ENCODE peak calls at places on chromosomes 13 and 19, in five cellular contexts. R is IMR-90, B is uterus, T is body of pancreas, N is cardiac muscle cell. Y is an unnamed sample.

GRCh38 chr19:4172861-4173473 is 9.4 kb downstream of the SIRT6 start:
- DNase-seq in R (peak; percentile 14), B (peak; percentile 54), T (peak; percentile 65), N (peak; percentile 52), Y (peak; percentile 44)

GRCh38 chr19:292951-293350 is 1.7 kb upstream of the PLPP2 start:
- DNase-seq in R (no peak), B (no peak), T (no peak), N (no peak), Y (no peak)

GRCh38 chr19:44753932-44754742 is 5.6 kb downstream of the BCL3 start:
- DNase-seq in R (peak; percentile 77), B (peak; percentile 90), T (peak; percentile 92), N (peak; percentile 96), Y (peak; percentile 88)

GRCh38 chr19:2461751-2462634 is 5.2 kb upstream of the LMNB2 start:
- DNase-seq in R (peak; percentile 56), B (peak; percentile 41), T (peak; percentile 39), N (peak; percentile 71), Y (no peak)

GRCh38 chr13:59746291-59746962 is 417.3 kb downstream of the DIAPH3 start:
- DNase-seq in R (peak; percentile 62), B (no peak), T (no peak), N (peak; percentile 21), Y (no peak)

GRCh38 chr19:38417544-38418506 is 8.2 kb downstream of the RASGRP4 start:
- DNase-seq in R (no peak), B (no peak), T (peak; percentile 23), N (peak; percentile 43), Y (no peak)

GRCh38 chr19:8334458-8335342 is 8.4 kb downstream of the KANK3 start:
- DNase-seq in R (peak; percentile 74), B (no peak), T (peak; percentile 45), N (peak; percentile 77), Y (no peak)

GRCh38 chr13:106443625-106444024 is 91.8 kb downstream of the EFNB2 start:
- DNase-seq in R (no peak), B (no peak), T (no peak), N (no peak), Y (no peak)

GRCh38 chr19:50649433-50650391 is at the start of gene C19orf81:
- DNase-seq in R (peak; percentile 6), B (no peak), T (no peak), N (peak; percentile 55), Y (no peak)

GRCh38 chr19:6417713-6418561 is 6.7 kb downstream of the KHSRP start:
- DNase-seq in R (peak; percentile 5), B (peak; percentile 66), T (peak; percentile 41), N (peak; percentile 37), Y (no peak)

GRCh38 chr19:9323557-9323918 is 441 bp upstream of the ZNF559 start:
- DNase-seq in R (peak; percentile 75), B (peak; percentile 64), T (peak; percentile 45), N (peak; percentile 91), Y (no peak)

GRCh38 chr13:106637519-106637918 is 69.6 kb upstream of the ARGLU1 start:
- DNase-seq in R (no peak), B (no peak), T (no peak), N (no peak), Y (no peak)

GRCh38 chr13:97911311-97912138 is 42.0 kb upstream of the IPO5 start:
- DNase-seq in R (peak; percentile 32), B (no peak), T (peak; percentile 28), N (peak; percentile 22), Y (no peak)

GRCh38 chr13:27289016-27289665 is 18.5 kb downstream of the RASL11A start:
- DNase-seq in R (no peak), B (no peak), T (no peak), N (no peak), Y (no peak)

GRCh38 chr13:83943530-83944279 is 61.4 kb upstream of the SLITRK1 start:
- DNase-seq in R (no peak), B (no peak), T (peak; percentile 23), N (peak; percentile 2), Y (no peak)

GRCh38 chr19:1324792-1325567 is 39.3 kb downstream of the EFNA2 start:
- DNase-seq in R (peak; percentile 61), B (peak; percentile 40), T (peak; percentile 36), N (peak; percentile 84), Y (peak; percentile 28)

GRCh38 chr19:16088351-16088984 is 12.2 kb downstream of the TPM4 start:
- DNase-seq in R (no peak), B (no peak), T (peak; percentile 46), N (peak; percentile 68), Y (no peak)

GRCh38 chr13:98199480-98199879 is 22.4 kb upstream of the RNF113B start:
- DNase-seq in R (peak; percentile 54), B (no peak), T (no peak), N (no peak), Y (no peak)

GRCh38 chr13:43023244-43023931 is at the start of gene DNAJC15:
- DNase-seq in R (peak; percentile 83), B (peak; percentile 68), T (peak; percentile 80), N (peak; percentile 86), Y (peak; percentile 58)
- TF ChIP-seq CTCF in R (peak; percentile 0), B (no peak), T (no peak), N (peak; percentile 3), Y (no peak)

GRCh38 chr19:30516586-30516985 is 144.4 kb downstream of the ZNF536 start:
- DNase-seq in R (no peak), B (no peak), T (no peak), N (no peak), Y (no peak)

GRCh38 chr19:30516111-30516510 is 143.9 kb downstream of the ZNF536 start:
- DNase-seq in R (no peak), B (no peak), T (no peak), N (no peak), Y (no peak)

DNA sequence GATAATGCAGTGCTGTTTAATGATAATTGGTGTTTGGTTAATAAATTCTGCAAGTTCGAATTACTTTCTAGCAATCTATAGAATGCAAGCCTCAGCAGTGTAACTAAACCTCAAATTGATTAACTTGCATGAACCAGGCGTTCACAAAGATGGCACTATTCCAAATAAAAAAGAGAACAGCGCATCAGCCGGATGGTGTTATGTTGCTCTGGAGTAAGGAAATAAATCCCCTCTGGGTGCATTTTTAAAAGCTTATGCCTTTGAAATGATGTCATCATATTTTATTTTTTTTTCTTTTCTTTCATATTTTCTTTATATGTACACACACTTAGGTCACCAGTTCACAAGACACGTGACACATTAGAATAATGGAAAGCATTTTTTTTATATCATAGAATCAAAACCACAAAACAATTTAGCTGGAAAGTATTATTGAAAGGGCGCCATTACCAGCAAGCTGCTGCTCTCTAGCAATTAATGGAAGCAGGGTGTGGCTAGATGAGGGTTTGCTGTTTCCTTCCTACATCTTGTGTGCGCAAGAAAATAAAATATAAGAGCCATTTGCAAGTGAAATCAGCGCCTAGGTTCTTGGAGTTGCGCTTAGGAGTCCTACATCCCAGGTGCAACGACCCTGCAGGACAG is 140.7 kb downstream of the ZNF536 start:
- DNase-seq in R (no peak), B (no peak), T (no peak), N (no peak), Y (no peak)
- TF ChIP-seq CTCF in R (no peak), B (no peak), T (no peak), N (no peak), Y (no peak)

GRCh38 chr13:24741791-24742190 is 22.2 kb upstream of the RNF17 start:
- DNase-seq in R (no peak), B (no peak), T (no peak), N (no peak), Y (no peak)

GRCh38 chr13:24742294-24742693 is 21.7 kb upstream of the RNF17 start:
- DNase-seq in R (no peak), B (no peak), T (no peak), N (peak; percentile 78), Y (no peak)

GRCh38 chr13:24740014-24740890 is 23.7 kb upstream of the RNF17 start:
- DNase-seq in R (no peak), B (no peak), T (no peak), N (no peak), Y (no peak)

GRCh38 chr13:24742986-24743385 is 21.0 kb upstream of the RNF17 start:
- DNase-seq in R (no peak), B (no peak), T (no peak), N (no peak), Y (no peak)

DNA sequence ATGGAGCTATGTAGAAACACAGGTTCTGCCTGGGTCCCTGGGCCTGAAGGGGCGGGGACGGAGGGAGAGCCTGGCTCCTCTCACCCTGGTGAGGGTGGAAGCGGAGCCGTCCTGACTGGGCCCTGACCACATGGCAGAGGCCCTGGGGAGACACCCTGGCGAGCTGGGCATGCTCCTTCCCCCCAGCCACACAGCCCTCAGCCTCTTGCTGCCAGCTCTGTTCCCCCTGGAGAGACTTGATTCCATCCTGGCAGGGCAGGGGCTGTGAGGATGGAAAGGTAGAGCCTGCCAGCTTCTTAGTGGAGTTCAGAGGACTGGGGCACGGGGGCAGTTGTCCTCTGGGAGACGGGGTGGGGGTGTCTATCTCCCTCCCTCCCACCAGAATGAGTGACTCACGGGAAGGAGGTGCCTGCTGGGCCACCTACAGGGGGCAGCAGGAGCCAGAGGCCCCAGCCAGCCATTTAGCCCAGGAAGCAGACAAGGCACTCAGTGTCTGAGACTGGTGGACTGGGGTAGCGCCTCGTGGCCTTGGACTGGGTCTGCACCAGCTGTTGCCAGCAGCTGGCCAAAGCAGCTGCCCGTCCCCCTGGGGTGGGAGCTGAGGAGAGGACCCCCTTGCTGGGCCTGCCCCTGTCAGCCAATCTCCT is 22.8 kb upstream of the RNF17 start:
- DNase-seq in R (no peak), B (no peak), T (no peak), N (no peak), Y (no peak)
- TF ChIP-seq CTCF in R (no peak), B (no peak), T (no peak), N (peak; percentile 32), Y (no peak)

DNA sequence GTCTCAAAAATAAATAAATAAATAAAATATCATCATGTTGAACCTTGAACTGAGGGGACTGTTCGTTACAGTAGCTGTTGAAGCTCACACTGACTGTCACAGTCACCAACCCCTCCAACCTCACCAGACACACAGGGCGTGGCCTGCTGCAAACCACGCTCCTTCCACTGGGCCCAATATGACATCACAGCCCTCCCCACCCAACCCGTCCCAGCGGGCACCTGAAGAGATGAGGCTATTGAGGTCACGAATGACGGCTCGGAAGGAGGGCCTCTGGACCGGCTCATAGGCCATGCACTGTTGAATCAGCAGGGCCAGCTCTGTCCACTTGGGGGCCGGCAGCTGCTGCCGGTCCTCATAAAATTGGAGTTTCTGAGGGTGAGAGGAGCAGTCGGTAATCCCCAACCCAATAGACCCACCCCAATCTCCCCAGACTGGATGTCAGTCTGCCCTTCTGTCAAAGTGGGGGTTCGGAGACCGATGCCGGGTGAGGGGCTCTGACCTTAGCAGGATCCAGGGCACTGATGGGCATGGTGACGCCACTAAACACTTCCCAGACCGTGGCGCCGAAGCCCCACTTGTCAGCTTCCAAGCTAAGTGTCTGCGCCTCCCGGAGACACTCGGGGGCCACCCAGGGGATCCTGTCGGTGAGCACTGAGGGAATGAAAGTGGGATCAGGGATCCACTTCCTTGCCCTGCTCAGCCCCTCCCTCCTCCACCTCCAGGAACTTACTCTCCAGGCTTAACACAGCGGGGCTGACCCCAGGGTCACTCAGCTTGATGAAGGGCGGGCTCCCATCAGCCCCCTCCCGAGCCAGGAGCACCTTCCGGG is 13.2 kb downstream of the JAK3 start:
- DNase-seq in R (no peak), B (no peak), T (no peak), N (no peak), Y (no peak)
- TF ChIP-seq CTCF in R (peak; percentile 11), B (no peak), T (no peak), N (no peak), Y (no peak)

DNA sequence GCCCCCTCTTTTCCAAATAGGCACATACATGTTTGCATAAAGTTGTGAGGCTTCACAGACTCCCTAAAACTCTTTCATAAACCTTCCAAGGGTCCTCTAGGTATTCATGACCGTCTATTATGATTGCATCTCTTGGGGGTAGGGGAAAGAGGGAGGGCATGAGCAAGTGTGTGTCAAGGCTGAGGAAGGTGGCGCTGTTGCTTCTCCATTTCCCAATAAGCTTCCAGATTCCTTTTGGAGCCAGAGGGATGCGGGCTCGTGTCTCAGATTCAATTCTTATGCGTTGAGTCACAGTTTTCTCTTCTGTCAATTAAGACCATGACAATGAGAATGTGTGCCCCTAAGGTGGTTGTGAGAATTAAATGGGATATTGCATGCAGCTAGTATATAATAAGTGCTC is 51.0 kb upstream of the CYP2A7 start:
- DNase-seq in R (no peak), B (no peak), T (no peak), N (peak; percentile 30), Y (no peak)
- TF ChIP-seq CTCF in R (no peak), B (no peak), T (no peak), N (peak; percentile 17), Y (no peak)